ENCODE peak calls at places on chromosomes 4 and X, in ten cellular contexts. Q is endodermal cell; G is HTR-8/SVneo; D is neural crest cell; T is RCC 7860; P is posterior cingulate gyrus; V is frontal cortex; I is HAP-1; O is stimulated activated CD8-positive, alpha-beta memory T cell treated with anti-CD3 and anti-CD28 coated beads, Interleukin-15, amount 100 ng/mL, for 24 hours; B is stimulated activated CD4-positive, alpha-beta T cell treated with anti-CD3 and anti-CD28 coated beads, Interleukin-12 subunit alpha, Interleukin-12 subunit beta, amount 100 ng/mL, for 24 hours. X is an unnamed sample.

GRCh38 chr4:8721621-8722020 is 129.1 kb downstream of the CPZ start:
- DNase-seq in V (no peak), Q (peak), G (no peak), D (no peak), B (no peak), O (no peak), I (no peak), T (no peak), P (no peak), X (no peak)

GRCh38 chr4:6953751-6954380 is 44.2 kb downstream of the TBC1D14 start:
- DNase-seq in I (no peak), P (peak), Q (peak), B (no peak), D (no peak), T (peak), V (peak), G (no peak), O (no peak), X (no peak)

GRCh38 chr4:156169011-156169410 is 215.3 kb upstream of the CTSO start:
- DNase-seq in Q (peak), V (no peak), T (peak), P (no peak), D (peak), O (no peak), I (peak), B (no peak), G (peak), X (peak)

GRCh38 chrX:138463476-138463875 is 248.0 kb downstream of the FGF13 start:
- DNase-seq in G (no peak), T (no peak), P (no peak), B (no peak), D (no peak), Q (no peak), O (no peak), I (no peak), V (no peak), X (no peak)

GRCh38 chr4:75025432-75025831 is 92.5 kb downstream of the PARM1 start:
- DNase-seq in B (no peak), Q (no peak), P (no peak), D (no peak), I (no peak), T (no peak), G (no peak), V (no peak), O (no peak), X (no peak)

GRCh38 chrX:154540897-154541535 is 5.6 kb downstream of the G6PD start:
- DNase-seq in Q (no peak), P (no peak), O (no peak), D (no peak), I (no peak), V (no peak), G (no peak), B (no peak), T (peak), X (no peak)

GRCh38 chrX:131895002-131895401 is 128.1 kb upstream of the STK26 start:
- DNase-seq in G (peak), T (peak), P (no peak), V (no peak), D (no peak), Q (no peak), B (no peak), I (no peak), O (no peak), X (no peak)

GRCh38 chr4:64146030-64146429 is 263.2 kb downstream of the TECRL start:
- DNase-seq in D (no peak), B (no peak), Q (no peak), I (no peak), G (no peak), P (no peak), V (no peak), T (no peak), O (no peak), X (no peak)

GRCh38 chr4:139872274-139872673 is 206.7 kb downstream of the MGST2 start:
- DNase-seq in O (no peak), V (no peak), Q (no peak), B (no peak), P (no peak), G (peak), D (no peak), I (no peak), T (peak), X (peak)

GRCh38 chrX:33149085-33149484 is 62.3 kb downstream of the DMD start:
- DNase-seq in D (no peak), V (no peak), Q (no peak), I (no peak), P (no peak), G (no peak), T (no peak), O (no peak), B (no peak), X (no peak)

GRCh38 chr4:85708468-85708867 is 233.5 kb downstream of the ARHGAP24 start:
- DNase-seq in D (no peak), Q (no peak), I (no peak), O (no peak), P (no peak), G (no peak), B (no peak), V (no peak), T (no peak), X (no peak)

GRCh38 chr4:169103966-169104412 is 93.9 kb upstream of the CBR4 start:
- DNase-seq in B (no peak), T (no peak), P (no peak), V (no peak), D (no peak), G (peak), I (peak), O (no peak), Q (peak), X (no peak)

GRCh38 chr4:61739899-61740298 is 539.8 kb downstream of the ADGRL3 start:
- DNase-seq in O (no peak), D (no peak), I (no peak), T (no peak), P (no peak), Q (no peak), V (no peak), G (no peak), B (no peak), X (no peak)

GRCh38 chr4:168587326-168588125 is 90.7 kb downstream of the PALLD start:
- DNase-seq in T (peak), V (no peak), I (no peak), G (peak), P (no peak), D (no peak), B (no peak), Q (peak), O (no peak), X (no peak)

GRCh38 chrX:70504772-70505450 is 60.3 kb downstream of the DLG3 start:
- DNase-seq in V (no peak), I (no peak), D (no peak), Q (no peak), P (no peak), B (no peak), O (no peak), T (no peak), G (no peak), X (no peak)

GRCh38 chr4:56622176-56622575 is 58.9 kb downstream of the HOPX start:
- DNase-seq in P (no peak), V (no peak), I (no peak), O (no peak), T (no peak), G (no peak), Q (no peak), D (no peak), B (no peak), X (no peak)

GRCh38 chrX:18996536-18996935 is 12.6 kb upstream of the PHKA2 start:
- DNase-seq in O (no peak), B (no peak), P (no peak), I (no peak), D (no peak), V (no peak), G (no peak), Q (no peak), T (no peak), X (no peak)

GRCh38 chr4:15536552-15537499 is 67.1 kb downstream of the CC2D2A start:
- DNase-seq in V (no peak), O (no peak), D (no peak), Q (no peak), P (no peak), T (no peak), G (no peak), B (no peak), I (no peak), X (no peak)

GRCh38 chrX:9948406-9948805 is 18.8 kb upstream of the CLDN34 start:
- DNase-seq in Q (no peak), T (no peak), I (no peak), O (no peak), P (no peak), V (no peak), B (no peak), D (no peak), G (no peak), X (no peak)

GRCh38 chr4:185286571-185286970 is 77.2 kb downstream of the SNX25 start:
- DNase-seq in G (no peak), O (no peak), V (no peak), T (no peak), P (no peak), I (no peak), Q (no peak), B (no peak), D (no peak), X (no peak)

GRCh38 chr4:2688281-2688680 is 67.9 kb downstream of the TNIP2 start:
- DNase-seq in P (no peak), T (no peak), Q (no peak), I (no peak), D (no peak), B (no peak), O (no peak), V (no peak), G (no peak), X (no peak)

GRCh38 chr4:48187813-48188212 is 53.8 kb upstream of the TXK start:
- DNase-seq in I (no peak), D (no peak), G (no peak), B (no peak), T (no peak), P (no peak), V (no peak), O (no peak), Q (no peak), X (peak)

GRCh38 chr4:96519291-96519690 is 679.4 kb downstream of the PDHA2 start:
- DNase-seq in T (no peak), D (no peak), B (no peak), V (no peak), Q (no peak), O (no peak), P (no peak), I (no peak), G (no peak), X (no peak)

GRCh38 chr4:184306949-184307348 is 89.3 kb upstream of the ENPP6 start:
- DNase-seq in B (no peak), D (no peak), V (no peak), I (no peak), G (no peak), T (no peak), O (no peak), Q (no peak), P (no peak), X (no peak)

GRCh38 chr4:185716008-185716976 is 95.7 kb downstream of the SORBS2 start:
- DNase-seq in G (no peak), T (no peak), V (no peak), Q (no peak), B (no peak), I (no peak), D (no peak), O (no peak), P (peak), X (no peak)

GRCh38 chr4:153467154-153467896 is 1.2 kb downstream of the TMEM131L start:
- DNase-seq in P (no peak), V (no peak), T (no peak), D (no peak), Q (peak), G (peak), I (peak), O (no peak), B (peak), X (no peak)

GRCh38 chrX:9724711-9725110 is 40.9 kb downstream of the GPR143 start:
- DNase-seq in I (no peak), V (no peak), D (no peak), O (no peak), G (no peak), B (no peak), P (no peak), Q (no peak), T (no peak), X (no peak)

GRCh38 chr4:119731778-119732177 is 103.2 kb upstream of the PDE5A start:
- DNase-seq in Q (no peak), D (no peak), T (no peak), P (peak), B (no peak), I (no peak), O (no peak), G (no peak), V (no peak), X (no peak)

GRCh38 chrX:254630-255215 is 26.5 kb upstream of the PLCXD1 start:
- DNase-seq in B (no peak), Q (peak), G (no peak), I (no peak), P (peak), O (no peak), V (no peak), T (no peak), D (no peak), X (no peak)

GRCh38 chrX:69155786-69156520 is 9.3 kb downstream of the PJA1 start:
- DNase-seq in V (no peak), I (peak), O (no peak), T (no peak), D (no peak), Q (no peak), P (no peak), B (no peak), G (no peak), X (no peak)

GRCh38 chr4:89837385-89837995 is 529 bp upstream of the SNCA start:
- DNase-seq in O (no peak), P (peak), V (peak), I (peak), Q (peak), T (no peak), B (no peak), D (peak), G (peak), X (no peak)

GRCh38 chrX:77960567-77960966 is 8.9 kb downstream of the PGAM4 start:
- DNase-seq in Q (no peak), I (no peak), P (no peak), V (no peak), T (no peak), D (no peak), O (no peak), G (no peak), B (no peak), X (no peak)

GRCh38 chrX:64205441-64205734 is at the start of gene AMER1:
- DNase-seq in O (no peak), I (no peak), G (no peak), V (no peak), Q (no peak), D (no peak), B (peak), P (no peak), T (no peak), X (no peak)

GRCh38 chr4:100299019-100299418 is 108.8 kb upstream of the DDIT4L start:
- DNase-seq in G (peak), D (no peak), I (peak), Q (no peak), P (no peak), V (no peak), T (peak), O (no peak), B (no peak), X (no peak)

GRCh38 chr4:160947653-160948052 is 1216.1 kb downstream of the FSTL5 start:
- DNase-seq in T (no peak), O (no peak), B (no peak), G (no peak), D (no peak), P (no peak), I (no peak), Q (peak), V (no peak), X (no peak)

GRCh38 chrX:93422693-93423092 is 250.7 kb downstream of the NAP1L3 start:
- DNase-seq in B (no peak), O (no peak), T (no peak), D (peak), G (no peak), V (peak), P (no peak), Q (peak), I (peak), X (peak)

GRCh38 chr4:169440446-169440845 is 169.7 kb upstream of the SH3RF1 start:
- DNase-seq in Q (no peak), V (no peak), P (no peak), G (no peak), D (no peak), I (no peak), T (no peak), B (no peak), O (no peak), X (no peak)

GRCh38 chrX:119343856-119344255 is 55.3 kb upstream of the SLC25A43 start:
- DNase-seq in V (no peak), I (no peak), O (no peak), D (no peak), T (no peak), P (no peak), G (no peak), B (no peak), Q (no peak), X (no peak)

X was measured in HL-60.